ENCODE peak calls at places on chromosomes 12 and 14, in six cellular contexts. One of them, this sample, is unnamed.
A peak's percentile ranks its signal among the peaks of the same experiment; 100 is the strongest.

GRCh38 chr12:53956251-53956887 is 1.7 kb downstream of the HOXC12 start:
- DNase-seq in Panc1: no peak
- DNase-seq in left cardiac atrium: no peak
- DNase-seq in activated CD4-positive, alpha-beta memory T cell treated with anti-CD3 and anti-CD28 coated beads, Interleukin-2, amount 10 ng/mL, durations not matched to agents 7 days and 5 days: no peak
- DNase-seq in RWPE1: no peak
- DNase-seq in sigmoid colon: no peak
- DNase-seq in this sample: no peak

GRCh38 chr12:120092531-120093335 is 23.8 kb downstream of the RAB35 start:
- DNase-seq in sigmoid colon: no peak
- DNase-seq in left cardiac atrium: no peak
- DNase-seq in RWPE1: no peak
- DNase-seq in activated CD4-positive, alpha-beta memory T cell treated with anti-CD3 and anti-CD28 coated beads, Interleukin-2, amount 10 ng/mL, durations not matched to agents 7 days and 5 days: no peak
- DNase-seq in Panc1: no peak
- DNase-seq in this sample: no peak

GRCh38 chr12:13718271-13718670 is 263.1 kb downstream of the GRIN2B start:
- DNase-seq in sigmoid colon: no peak
- DNase-seq in RWPE1: no peak
- DNase-seq in Panc1: no peak
- DNase-seq in left cardiac atrium: no peak
- DNase-seq in activated CD4-positive, alpha-beta memory T cell treated with anti-CD3 and anti-CD28 coated beads, Interleukin-2, amount 10 ng/mL, durations not matched to agents 7 days and 5 days: no peak
- DNase-seq in this sample: no peak

GRCh38 chr12:120230974-120231315 is 30.0 kb upstream of the RPLP0 start:
- DNase-seq in activated CD4-positive, alpha-beta memory T cell treated with anti-CD3 and anti-CD28 coated beads, Interleukin-2, amount 10 ng/mL, durations not matched to agents 7 days and 5 days: no peak
- DNase-seq in RWPE1: no peak
- DNase-seq in left cardiac atrium: peak; percentile 23
- DNase-seq in Panc1: no peak
- DNase-seq in sigmoid colon: no peak
- DNase-seq in this sample: no peak

GRCh38 chr12:62915130-62915529 is 19.8 kb downstream of the PPM1H start:
- DNase-seq in Panc1: no peak
- DNase-seq in activated CD4-positive, alpha-beta memory T cell treated with anti-CD3 and anti-CD28 coated beads, Interleukin-2, amount 10 ng/mL, durations not matched to agents 7 days and 5 days: no peak
- DNase-seq in RWPE1: no peak
- DNase-seq in sigmoid colon: no peak
- DNase-seq in left cardiac atrium: no peak
- DNase-seq in this sample: no peak

GRCh38 chr14:71529855-71530254 is 402.4 kb upstream of the RGS6 start:
- DNase-seq in sigmoid colon: no peak
- DNase-seq in Panc1: no peak
- DNase-seq in RWPE1: no peak
- DNase-seq in left cardiac atrium: peak; percentile 43
- DNase-seq in activated CD4-positive, alpha-beta memory T cell treated with anti-CD3 and anti-CD28 coated beads, Interleukin-2, amount 10 ng/mL, durations not matched to agents 7 days and 5 days: no peak
- DNase-seq in this sample: no peak

GRCh38 chr14:24416254-24416931 is 13.1 kb downstream of the CBLN3 start:
- DNase-seq in activated CD4-positive, alpha-beta memory T cell treated with anti-CD3 and anti-CD28 coated beads, Interleukin-2, amount 10 ng/mL, durations not matched to agents 7 days and 5 days: no peak
- DNase-seq in left cardiac atrium: no peak
- DNase-seq in Panc1: no peak
- DNase-seq in RWPE1: no peak
- DNase-seq in sigmoid colon: no peak
- DNase-seq in this sample: no peak

GRCh38 chr12:128131955-128132354 is 135.0 kb upstream of the TMEM132C start:
- DNase-seq in Panc1: no peak
- DNase-seq in left cardiac atrium: no peak
- DNase-seq in RWPE1: no peak
- DNase-seq in sigmoid colon: no peak
- DNase-seq in activated CD4-positive, alpha-beta memory T cell treated with anti-CD3 and anti-CD28 coated beads, Interleukin-2, amount 10 ng/mL, durations not matched to agents 7 days and 5 days: no peak
- DNase-seq in this sample: no peak

GRCh38 chr12:120117961-120118709 is 1.6 kb upstream of the RAB35 start:
- DNase-seq in Panc1: no peak
- DNase-seq in left cardiac atrium: no peak
- DNase-seq in sigmoid colon: no peak
- DNase-seq in RWPE1: peak; percentile 65
- DNase-seq in activated CD4-positive, alpha-beta memory T cell treated with anti-CD3 and anti-CD28 coated beads, Interleukin-2, amount 10 ng/mL, durations not matched to agents 7 days and 5 days: no peak
- DNase-seq in this sample: no peak

GRCh38 chr12:92593734-92594402 is 108.9 kb upstream of the PLEKHG7 start:
- DNase-seq in Panc1: peak; percentile 61
- DNase-seq in left cardiac atrium: peak; percentile 33
- DNase-seq in activated CD4-positive, alpha-beta memory T cell treated with anti-CD3 and anti-CD28 coated beads, Interleukin-2, amount 10 ng/mL, durations not matched to agents 7 days and 5 days: peak; percentile 82
- DNase-seq in sigmoid colon: peak; percentile 61
- DNase-seq in RWPE1: peak; percentile 78
- DNase-seq in this sample: no peak

GRCh38 chr12:78034025-78034424 is 203.3 kb downstream of the NAV3 start:
- DNase-seq in left cardiac atrium: no peak
- DNase-seq in RWPE1: no peak
- DNase-seq in sigmoid colon: peak; percentile 50
- DNase-seq in activated CD4-positive, alpha-beta memory T cell treated with anti-CD3 and anti-CD28 coated beads, Interleukin-2, amount 10 ng/mL, durations not matched to agents 7 days and 5 days: no peak
- DNase-seq in Panc1: no peak
- DNase-seq in this sample: no peak

GRCh38 chr14:34180428-34180827 is 229.6 kb upstream of the EGLN3 start:
- DNase-seq in left cardiac atrium: no peak
- DNase-seq in Panc1: no peak
- DNase-seq in activated CD4-positive, alpha-beta memory T cell treated with anti-CD3 and anti-CD28 coated beads, Interleukin-2, amount 10 ng/mL, durations not matched to agents 7 days and 5 days: no peak
- DNase-seq in RWPE1: no peak
- DNase-seq in sigmoid colon: no peak
- DNase-seq in this sample: no peak

GRCh38 chr12:18907793-18908580 is 170.1 kb downstream of the CAPZA3 start:
- DNase-seq in sigmoid colon: peak; percentile 61
- DNase-seq in RWPE1: no peak
- DNase-seq in left cardiac atrium: no peak
- DNase-seq in activated CD4-positive, alpha-beta memory T cell treated with anti-CD3 and anti-CD28 coated beads, Interleukin-2, amount 10 ng/mL, durations not matched to agents 7 days and 5 days: no peak
- DNase-seq in Panc1: no peak
- DNase-seq in this sample: no peak